ENCODE peak calls at places on chromosome X, in four cellular contexts. N, S, K and H are unnamed samples.

GRCh38 chrX:29852767-29853166 is 362.6 kb upstream of the MAGEB2 start:
- DNase-seq in N (no peak), S (no peak), K (no peak), H (no peak)

GRCh38 chrX:57595381-57595811 is 3.6 kb downstream of the ZXDB start:
- DNase-seq in N (no peak), S (no peak), K (no peak), H (no peak)

GRCh38 chrX:13569479-13570244 is at the start of gene EGFL6:
- DNase-seq in N (no peak), S (no peak), K (no peak), H (no peak)

GRCh38 chrX:75156537-75156945 is 458 bp upstream of the ABCB7 start:
- DNase-seq in N (no peak), S (no peak), K (no peak), H (no peak)

GRCh38 chrX:100928660-100929613 is at the start of gene XKRX:
- DNase-seq in N (no peak), S (peak), K (peak), H (peak)

GRCh38 chrX:136215559-136215958 is 35.6 kb downstream of the MAP7D3 start:
- DNase-seq in N (no peak), S (no peak), K (no peak), H (no peak)

GRCh38 chrX:38069273-38069672 is 62.9 kb downstream of the SYTL5 start:
- DNase-seq in N (no peak), S (no peak), K (no peak), H (no peak)

GRCh38 chrX:19334945-19335626 is 8.6 kb upstream of the PDHA1 start:
- DNase-seq in N (peak), S (no peak), K (no peak), H (no peak)

GRCh38 chrX:103666202-103667107 is 20.0 kb downstream of the MORF4L2 start:
- DNase-seq in N (no peak), S (no peak), K (no peak), H (no peak)

GRCh38 chrX:111124418-111124817 is 28.4 kb downstream of the PAK3 start:
- DNase-seq in N (no peak), S (no peak), K (no peak), H (no peak)

GRCh38 chrX:153628665-153629064 is 18.3 kb upstream of the DUSP9 start:
- DNase-seq in N (no peak), S (no peak), K (no peak), H (no peak)